ENCODE peak calls at places on chromosomes 2 and 18, in seven cellular contexts. I, X, B, V, E, W and P are unnamed samples.
A peak's percentile ranks its signal among the peaks of the same experiment; 100 is the strongest.

GRCh38 chr2:195721042-195721441 is 64.0 kb downstream of the SLC39A10 start:
- DNase-seq in I (no peak), X (no peak), B (no peak), V (no peak), E (no peak), W (no peak), P (no peak)

GRCh38 chr2:204218040-204218439 is 281.5 kb downstream of the ICOS start:
- DNase-seq in I (no peak), X (no peak), B (no peak), V (no peak), E (no peak), W (no peak), P (no peak)

GRCh38 chr18:48640566-48641270 is 101.9 kb downstream of the CTIF start:
- DNase-seq in I (no peak), X (no peak), B (no peak), V (no peak), E (no peak), W (no peak), P (no peak)

GRCh38 chr2:65136253-65136652 is 6.3 kb upstream of the RAB1A start:
- DNase-seq in I (no peak), X (no peak), B (no peak), V (no peak), E (no peak), W (no peak), P (no peak)

GRCh38 chr2:25948437-25948836 is 33.9 kb downstream of the KIF3C start:
- DNase-seq in I (no peak), X (no peak), B (no peak), V (no peak), E (no peak), W (no peak), P (no peak)

GRCh38 chr2:35827086-35827485 is 528.5 kb upstream of the CRIM1 start:
- DNase-seq in I (no peak), X (no peak), B (no peak), V (no peak), E (no peak), W (no peak), P (no peak)

GRCh38 chr2:9897331-9897737 is 54.1 kb downstream of the TAF1B start:
- DNase-seq in I (peak; percentile 67), X (peak; percentile 51), B (peak; percentile 94), V (no peak), E (no peak), W (no peak), P (no peak)

GRCh38 chr18:48975817-48976649 is 25.3 kb upstream of the SMAD7 start:
- DNase-seq in I (peak; percentile 67), X (peak; percentile 67), B (peak; percentile 40), V (peak; percentile 37), E (peak; percentile 79), W (no peak), P (no peak)

GRCh38 chr2:137096187-137096586 is 330.8 kb downstream of the THSD7B start:
- DNase-seq in I (no peak), X (no peak), B (no peak), V (no peak), E (no peak), W (no peak), P (no peak)

GRCh38 chr2:222774941-222775340 is 85.9 kb upstream of the ACSL3 start:
- DNase-seq in I (no peak), X (no peak), B (no peak), V (no peak), E (no peak), W (no peak), P (no peak)

GRCh38 chr2:200225943-200226342 is 80.5 kb upstream of the SPATS2L start:
- DNase-seq in I (no peak), X (no peak), B (no peak), V (no peak), E (no peak), W (no peak), P (no peak)

DNA sequence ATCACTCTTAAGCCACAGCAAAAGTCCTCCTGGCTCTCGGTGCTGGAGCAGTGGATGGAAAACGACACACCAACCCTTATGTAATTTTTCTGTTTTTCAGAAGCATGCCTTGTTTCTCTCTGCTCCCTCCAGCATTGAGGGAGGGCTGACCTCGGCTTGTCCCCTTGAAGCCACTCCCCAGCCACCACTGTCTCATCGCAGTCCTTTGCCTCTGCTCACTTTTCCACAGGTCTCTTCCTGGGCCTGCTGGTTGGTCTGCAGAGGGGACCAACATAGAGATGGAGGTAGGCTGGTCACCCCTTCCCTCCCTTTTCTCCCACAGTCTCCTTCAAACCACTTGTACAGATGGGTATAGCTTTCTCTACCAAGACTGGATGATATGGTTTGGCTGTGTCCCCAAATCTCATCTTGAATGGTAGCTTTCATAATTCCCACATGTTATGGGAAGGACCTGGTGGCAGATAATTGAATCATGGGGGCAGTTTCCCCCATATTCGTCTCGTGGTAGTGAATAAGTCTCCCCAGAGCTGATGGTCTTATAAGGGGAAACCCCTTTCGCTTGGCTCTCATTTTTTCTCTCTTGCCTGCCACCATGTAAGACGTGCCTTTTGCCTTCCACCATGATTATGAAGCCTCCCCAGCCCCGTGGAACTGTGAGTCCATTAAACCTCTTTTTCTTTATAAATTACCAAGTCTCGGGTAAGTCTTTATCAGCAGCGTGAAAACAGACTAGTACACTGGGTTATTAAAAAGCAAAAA is 14.3 kb upstream of the RIOK3 start:
- DNase-seq in I (no peak), X (no peak), B (no peak), V (no peak), E (no peak), W (no peak), P (no peak)
- H3K4me3 ChIP-seq in I (no peak overlapping the region), X (no peak overlapping the region), B (no peak overlapping the region), V (no peak overlapping the region), E (peak overlapping the region; percentile 85), W (no peak overlapping the region), P (no peak overlapping the region)

GRCh38 chr2:37224063-37224462 is 7.3 kb downstream of the CEBPZ start:
- DNase-seq in I (no peak), X (no peak), B (no peak), V (no peak), E (no peak), W (no peak), P (no peak)
- H3K4me3 ChIP-seq in I (no peak overlapping the region), X (no peak overlapping the region), B (no peak overlapping the region), V (no peak overlapping the region), E (no peak overlapping the region), W (no peak overlapping the region), P (no peak overlapping the region)

DNA sequence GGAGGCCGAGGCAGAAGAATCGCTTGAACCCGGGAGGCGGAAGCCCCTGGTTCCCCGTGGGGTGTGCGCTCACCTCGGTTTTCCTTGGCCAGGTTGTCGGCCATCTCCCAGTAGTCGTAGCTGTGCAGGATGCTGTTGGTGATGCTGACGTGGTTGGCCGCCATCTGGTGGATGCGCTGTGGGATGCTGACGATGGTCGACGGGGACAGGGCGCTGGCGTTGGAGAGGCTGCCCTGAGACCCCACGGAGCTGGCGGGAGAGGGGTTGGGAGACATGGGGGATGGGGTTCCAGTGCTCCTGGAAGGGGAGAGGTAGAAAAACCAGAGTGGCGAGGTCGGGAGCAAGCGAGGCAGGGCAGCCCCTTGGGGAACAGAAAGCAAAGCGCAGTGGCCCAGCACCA is 64.4 kb upstream of the REV1 start:
- DNase-seq in I (no peak), X (no peak), B (no peak), V (no peak), E (no peak), W (peak; percentile 43), P (no peak)
- H3K4me3 ChIP-seq in I (no peak overlapping the region), X (no peak overlapping the region), B (no peak overlapping the region), V (no peak overlapping the region), E (no peak overlapping the region), W (peak overlapping the region; percentile 28), P (no peak overlapping the region)

DNA sequence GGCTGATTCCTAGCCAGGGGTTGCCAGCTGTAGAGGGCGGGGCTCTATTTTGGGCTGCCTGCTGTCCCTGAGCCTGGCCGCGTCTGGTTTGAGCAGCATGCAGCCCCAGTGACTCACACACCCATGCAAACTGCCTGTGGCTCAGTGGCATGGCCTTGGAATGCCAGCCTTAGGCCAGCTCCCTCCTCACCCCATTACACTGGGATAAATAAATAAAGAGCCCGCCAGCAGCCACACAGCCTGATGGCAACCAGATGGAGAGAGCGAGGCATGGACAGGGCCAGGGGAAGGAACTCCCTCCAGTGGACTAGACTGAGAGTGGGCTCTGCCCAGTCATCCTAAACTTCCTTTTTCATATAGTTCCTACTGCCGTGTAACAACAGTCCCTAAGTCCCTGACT is 18.3 kb downstream of the NHEJ1 start:
- DNase-seq in I (no peak), X (no peak), B (peak; percentile 68), V (no peak), E (no peak), W (no peak), P (no peak)
- H3K4me3 ChIP-seq in I (no peak overlapping the region), X (no peak overlapping the region), B (no peak overlapping the region), V (no peak overlapping the region), E (no peak overlapping the region), W (no peak overlapping the region), P (no peak overlapping the region)

GRCh38 chr2:218570850-218571249 is 2.2 kb downstream of the CNOT9 start:
- DNase-seq in I (no peak), X (no peak), B (peak; percentile 48), V (no peak), E (no peak), W (no peak), P (no peak)
- H3K4me3 ChIP-seq in I (peak overlapping the region; percentile 14), X (no peak overlapping the region), B (peak overlapping the region; percentile 88), V (no peak overlapping the region), E (peak overlapping the region; percentile 94), W (no peak overlapping the region), P (peak overlapping the region; percentile 95)

GRCh38 chr2:42567806-42568429 is 514 bp upstream of the MTA3 start:
- DNase-seq in I (no peak), X (peak; percentile 72), B (no peak), V (no peak), E (peak; percentile 49), W (peak; percentile 46), P (no peak)
- H3K4me3 ChIP-seq in I (peak overlapping the region; percentile 99), X (peak overlapping the region; percentile 91), B (no peak overlapping the region), V (no peak overlapping the region), E (peak overlapping the region; percentile 88), W (peak overlapping the region; percentile 35), P (peak overlapping the region; percentile 41)